ENCODE peak calls at places on chromosome 22, in five cellular contexts. One of them, this sample, is unnamed.

GRCh38 chr22:35552186-35552842 is 11.7 kb downstream of the RASD2 start:
- DNase-seq in body of pancreas: peak
- DNase-seq in HepG2: peak
- DNase-seq in AG10803: no peak
- DNase-seq in epithelial cell of esophagus: no peak
- DNase-seq in this sample: no peak

GRCh38 chr22:17917490-17917983 is 106.8 kb downstream of the MICAL3 start:
- DNase-seq in epithelial cell of esophagus: peak
- DNase-seq in HepG2: no peak
- DNase-seq in AG10803: no peak
- DNase-seq in body of pancreas: no peak
- DNase-seq in this sample: no peak

GRCh38 chr22:35227248-35227647 is 30.0 kb upstream of the HMGXB4 start:
- DNase-seq in body of pancreas: no peak
- DNase-seq in AG10803: no peak
- DNase-seq in epithelial cell of esophagus: no peak
- DNase-seq in HepG2: no peak
- DNase-seq in this sample: no peak

GRCh38 chr22:35257002-35257320 is 332 bp upstream of the HMGXB4 start:
- DNase-seq in epithelial cell of esophagus: no peak
- DNase-seq in body of pancreas: no peak
- DNase-seq in AG10803: no peak
- DNase-seq in HepG2: no peak
- DNase-seq in this sample: no peak

GRCh38 chr22:37126882-37127281 is 17.4 kb upstream of the TMPRSS6 start:
- DNase-seq in AG10803: no peak
- DNase-seq in HepG2: no peak
- DNase-seq in epithelial cell of esophagus: no peak
- DNase-seq in body of pancreas: no peak
- DNase-seq in this sample: no peak

GRCh38 chr22:18950141-18950540 is 14.0 kb upstream of the PRODH start:
- DNase-seq in epithelial cell of esophagus: no peak
- DNase-seq in body of pancreas: no peak
- DNase-seq in AG10803: no peak
- DNase-seq in HepG2: no peak
- DNase-seq in this sample: no peak

GRCh38 chr22:30870451-30871345 is 97.9 kb downstream of the MORC2 start:
- DNase-seq in epithelial cell of esophagus: no peak
- DNase-seq in body of pancreas: peak
- DNase-seq in HepG2: no peak
- DNase-seq in AG10803: no peak
- DNase-seq in this sample: no peak

GRCh38 chr22:27450448-27450847 is 351.1 kb downstream of the MN1 start:
- DNase-seq in AG10803: no peak
- DNase-seq in body of pancreas: no peak
- DNase-seq in epithelial cell of esophagus: no peak
- DNase-seq in HepG2: no peak
- DNase-seq in this sample: no peak

GRCh38 chr22:45889539-45890350 is 87.2 kb downstream of the WNT7B start:
- DNase-seq in HepG2: no peak
- DNase-seq in AG10803: no peak
- DNase-seq in body of pancreas: no peak
- DNase-seq in epithelial cell of esophagus: no peak
- DNase-seq in this sample: no peak

GRCh38 chr22:47615051-47615450 is 852.6 kb downstream of the TBC1D22A start:
- DNase-seq in AG10803: no peak
- DNase-seq in epithelial cell of esophagus: no peak
- DNase-seq in body of pancreas: no peak
- DNase-seq in HepG2: no peak
- DNase-seq in this sample: no peak

GRCh38 chr22:19150482-19151328 is 613 bp upstream of the GSC2 start:
- DNase-seq in HepG2: no peak
- DNase-seq in AG10803: no peak
- DNase-seq in body of pancreas: no peak
- DNase-seq in epithelial cell of esophagus: no peak
- DNase-seq in this sample: no peak

GRCh38 chr22:49066619-49067018 is 761.1 kb downstream of the BRD1 start:
- DNase-seq in body of pancreas: no peak
- DNase-seq in epithelial cell of esophagus: no peak
- DNase-seq in HepG2: no peak
- DNase-seq in AG10803: no peak
- DNase-seq in this sample: no peak

GRCh38 chr22:37639070-37639760 is at the start of gene SH3BP1:
- DNase-seq in HepG2: peak
- DNase-seq in body of pancreas: peak
- DNase-seq in AG10803: peak
- DNase-seq in epithelial cell of esophagus: peak
- DNase-seq in this sample: no peak

GRCh38 chr22:27775698-27776409 is 25.7 kb downstream of the MN1 start:
- DNase-seq in epithelial cell of esophagus: no peak
- DNase-seq in AG10803: no peak
- DNase-seq in body of pancreas: no peak
- DNase-seq in HepG2: no peak
- DNase-seq in this sample: no peak

GRCh38 chr22:17281026-17281809 is 62.0 kb upstream of the ADA2 start:
- DNase-seq in body of pancreas: no peak
- DNase-seq in HepG2: no peak
- DNase-seq in AG10803: no peak
- DNase-seq in epithelial cell of esophagus: no peak
- DNase-seq in this sample: no peak

GRCh38 chr22:24037851-24038765 is 27.0 kb downstream of the CABIN1 start:
- DNase-seq in epithelial cell of esophagus: no peak
- DNase-seq in body of pancreas: no peak
- DNase-seq in AG10803: no peak
- DNase-seq in HepG2: no peak
- DNase-seq in this sample: no peak

GRCh38 chr22:41565403-41566054 is 4.7 kb downstream of the CSDC2 start:
- DNase-seq in AG10803: peak
- DNase-seq in epithelial cell of esophagus: peak
- DNase-seq in HepG2: peak
- DNase-seq in body of pancreas: no peak
- DNase-seq in this sample: peak

GRCh38 chr22:48752451-48753380 is 1075.0 kb downstream of the BRD1 start:
- DNase-seq in body of pancreas: no peak
- DNase-seq in HepG2: no peak
- DNase-seq in AG10803: no peak
- DNase-seq in epithelial cell of esophagus: no peak
- DNase-seq in this sample: no peak

GRCh38 chr22:17787159-17788022 is 13.1 kb upstream of the BID start:
- DNase-seq in body of pancreas: no peak
- DNase-seq in epithelial cell of esophagus: no peak
- DNase-seq in HepG2: no peak
- DNase-seq in AG10803: no peak
- DNase-seq in this sample: no peak

GRCh38 chr22:17675584-17675983 is 37.0 kb downstream of the BCL2L13 start:
- DNase-seq in AG10803: no peak
- DNase-seq in HepG2: no peak
- DNase-seq in body of pancreas: no peak
- DNase-seq in epithelial cell of esophagus: no peak
- DNase-seq in this sample: no peak

GRCh38 chr22:27669798-27670599 is 131.6 kb downstream of the MN1 start:
- DNase-seq in AG10803: no peak
- DNase-seq in body of pancreas: peak
- DNase-seq in HepG2: peak
- DNase-seq in epithelial cell of esophagus: no peak
- DNase-seq in this sample: peak

GRCh38 chr22:45816771-45817170 is 145.1 kb downstream of the ATXN10 start:
- DNase-seq in body of pancreas: no peak
- DNase-seq in AG10803: no peak
- DNase-seq in HepG2: no peak
- DNase-seq in epithelial cell of esophagus: no peak
- DNase-seq in this sample: no peak

GRCh38 chr22:35337932-35338331 is 38.2 kb downstream of the TOM1 start:
- DNase-seq in HepG2: no peak
- DNase-seq in epithelial cell of esophagus: no peak
- DNase-seq in AG10803: no peak
- DNase-seq in body of pancreas: no peak
- DNase-seq in this sample: no peak

GRCh38 chr22:38014083-38014482 is 29.7 kb upstream of the SOX10 start:
- DNase-seq in body of pancreas: no peak
- DNase-seq in epithelial cell of esophagus: no peak
- DNase-seq in AG10803: no peak
- DNase-seq in HepG2: no peak
- DNase-seq in this sample: no peak

GRCh38 chr22:29030618-29031235 is 30.9 kb downstream of the C22orf31 start:
- DNase-seq in AG10803: peak
- DNase-seq in body of pancreas: peak
- DNase-seq in epithelial cell of esophagus: peak
- DNase-seq in HepG2: peak
- DNase-seq in this sample: peak

GRCh38 chr22:48563118-48563965 is 1264.3 kb downstream of the BRD1 start:
- DNase-seq in epithelial cell of esophagus: no peak
- DNase-seq in HepG2: no peak
- DNase-seq in AG10803: no peak
- DNase-seq in body of pancreas: no peak
- DNase-seq in this sample: no peak

GRCh38 chr22:39003165-39003638 is 10.9 kb upstream of the APOBEC3C start:
- DNase-seq in HepG2: peak
- DNase-seq in epithelial cell of esophagus: peak
- DNase-seq in body of pancreas: peak
- DNase-seq in AG10803: peak
- DNase-seq in this sample: peak

GRCh38 chr22:20847318-20847822 is 11.2 kb downstream of the PI4KA start:
- DNase-seq in epithelial cell of esophagus: no peak
- DNase-seq in HepG2: no peak
- DNase-seq in body of pancreas: no peak
- DNase-seq in AG10803: no peak
- DNase-seq in this sample: no peak

GRCh38 chr22:38239101-38239761 is 33.6 kb downstream of the TMEM184B start:
- DNase-seq in HepG2: no peak
- DNase-seq in body of pancreas: peak
- DNase-seq in epithelial cell of esophagus: peak
- DNase-seq in AG10803: peak
- DNase-seq in this sample: peak

GRCh38 chr22:23818541-23818940 is 20.3 kb downstream of the DERL3 start:
- DNase-seq in body of pancreas: no peak
- DNase-seq in AG10803: no peak
- DNase-seq in epithelial cell of esophagus: no peak
- DNase-seq in HepG2: no peak
- DNase-seq in this sample: no peak

GRCh38 chr22:18078329-18079041 is 695 bp downstream of the PEX26 start:
- DNase-seq in body of pancreas: peak
- DNase-seq in epithelial cell of esophagus: peak
- DNase-seq in AG10803: peak
- DNase-seq in HepG2: peak
- DNase-seq in this sample: no peak

GRCh38 chr22:17789379-17790200 is 15.3 kb upstream of the BID start:
- DNase-seq in body of pancreas: no peak
- DNase-seq in HepG2: no peak
- DNase-seq in epithelial cell of esophagus: no peak
- DNase-seq in AG10803: no peak
- DNase-seq in this sample: no peak

GRCh38 chr22:29487587-29487986 is 7.6 kb downstream of the NEFH start:
- DNase-seq in HepG2: no peak
- DNase-seq in epithelial cell of esophagus: no peak
- DNase-seq in AG10803: no peak
- DNase-seq in body of pancreas: no peak
- DNase-seq in this sample: no peak

GRCh38 chr22:25146311-25146710 is 53.3 kb upstream of the CRYBB3 start:
- DNase-seq in body of pancreas: no peak
- DNase-seq in AG10803: no peak
- DNase-seq in epithelial cell of esophagus: no peak
- DNase-seq in HepG2: no peak
- DNase-seq in this sample: peak

DNA sequence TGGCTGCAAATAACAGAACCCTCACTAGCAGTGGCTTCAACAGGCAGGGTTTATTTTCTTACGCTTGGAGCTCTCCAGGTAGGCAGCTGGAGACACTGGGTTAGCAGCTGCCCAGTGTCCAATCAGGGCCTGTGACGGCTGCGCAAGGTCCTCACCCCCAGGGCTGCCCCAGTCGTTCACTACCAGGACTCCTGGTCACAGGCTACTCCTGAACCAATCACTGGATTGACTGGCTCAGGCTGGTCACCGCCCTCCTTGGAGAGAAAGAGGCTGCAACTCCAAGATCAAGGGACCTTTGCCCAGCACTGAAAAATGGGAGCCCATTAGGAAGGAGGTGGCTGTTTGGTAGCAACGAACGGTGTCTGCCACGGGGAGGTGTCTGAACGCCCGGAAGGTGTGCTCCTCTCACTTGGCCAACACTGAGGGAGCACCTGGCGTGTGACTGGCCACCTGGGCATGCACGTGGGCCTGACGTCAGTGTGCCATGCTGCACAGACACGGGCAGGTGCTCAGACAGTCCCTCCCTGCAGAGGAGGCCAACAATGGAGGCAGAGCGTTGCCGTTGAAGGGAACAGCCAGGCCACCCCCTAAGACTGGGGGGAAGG is 5.1 kb downstream of the ARSA start:
- DNase-seq in body of pancreas: peak
- DNase-seq in AG10803: no peak
- DNase-seq in HepG2: peak
- DNase-seq in epithelial cell of esophagus: peak
- DNase-seq in this sample: no peak
- H3K4me3 ChIP-seq in body of pancreas: no peak
- H3K4me3 ChIP-seq in AG10803: no peak
- H3K4me3 ChIP-seq in HepG2: no peak
- H3K4me3 ChIP-seq in epithelial cell of esophagus: no peak
- H3K4me3 ChIP-seq in this sample: no peak

GRCh38 chr22:22591348-22592299 is 32.6 kb upstream of the PRAME start:
- DNase-seq in HepG2: no peak
- DNase-seq in body of pancreas: no peak
- DNase-seq in epithelial cell of esophagus: no peak
- DNase-seq in AG10803: no peak
- DNase-seq in this sample: no peak
- TF ChIP-seq CTCF in HepG2: no peak
- TF ChIP-seq CTCF in body of pancreas: no peak
- TF ChIP-seq CTCF in epithelial cell of esophagus: no peak
- TF ChIP-seq CTCF in AG10803: no peak
- TF ChIP-seq CTCF in this sample: peak

GRCh38 chr22:40533712-40534378 is 102.7 kb downstream of the MRTFA start:
- DNase-seq in HepG2: no peak
- DNase-seq in AG10803: peak
- DNase-seq in body of pancreas: no peak
- DNase-seq in epithelial cell of esophagus: peak
- DNase-seq in this sample: peak
- H3K4me3 ChIP-seq in HepG2: no peak
- H3K4me3 ChIP-seq in AG10803: peak
- H3K4me3 ChIP-seq in body of pancreas: no peak
- H3K4me3 ChIP-seq in epithelial cell of esophagus: no peak
- H3K4me3 ChIP-seq in this sample: peak

DNA sequence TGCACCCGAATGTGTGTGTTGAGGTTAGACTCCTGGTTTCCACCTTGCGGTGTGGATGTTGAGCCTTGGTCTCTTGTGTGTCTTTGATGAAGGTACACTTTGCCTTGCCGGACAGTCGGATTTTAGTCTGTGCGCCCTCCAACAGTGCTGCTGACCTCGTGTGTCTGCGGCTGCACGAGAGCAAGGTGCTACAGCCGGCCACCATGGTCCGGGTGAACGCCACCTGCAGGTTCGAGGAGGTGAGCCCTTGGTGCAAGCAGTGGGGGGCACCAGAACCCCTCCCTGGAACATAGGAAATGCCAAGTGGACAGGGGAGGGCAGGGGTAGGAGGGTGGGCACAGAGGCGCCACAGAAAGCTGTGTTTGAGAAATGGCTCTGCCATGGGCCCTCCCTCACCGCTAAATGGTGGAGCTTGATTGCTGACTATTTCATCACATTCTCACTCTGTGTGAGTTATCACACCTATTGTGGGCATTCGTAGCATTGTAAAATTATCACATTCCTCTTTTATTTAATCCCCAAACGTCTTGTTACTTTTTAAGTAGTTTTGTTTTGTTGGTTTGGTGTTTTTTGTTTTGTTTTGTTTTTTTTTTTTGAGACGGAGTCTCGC is 26.4 kb upstream of the PANX2 start:
- DNase-seq in epithelial cell of esophagus: no peak
- DNase-seq in HepG2: no peak
- DNase-seq in AG10803: no peak
- DNase-seq in body of pancreas: no peak
- DNase-seq in this sample: no peak
- TF ChIP-seq CTCF in epithelial cell of esophagus: no peak
- TF ChIP-seq CTCF in HepG2: peak
- TF ChIP-seq CTCF in AG10803: no peak
- TF ChIP-seq CTCF in body of pancreas: no peak
- TF ChIP-seq CTCF in this sample: no peak

This sample was measured in fibroblast of pulmonary artery.